ENCODE peak calls at places on chromosomes 16 and 17, in seven cellular contexts. One of them, this sample, is unnamed.

GRCh38 chr17:76007131-76007849 is 6.6 kb downstream of the CDK3 start:
- DNase-seq in sciatic nerve: no peak
- DNase-seq in NCI-H2171: no peak
- DNase-seq in NCI-H69: no peak
- DNase-seq in head of caudate nucleus: no peak
- DNase-seq in HFF-Myc: no peak
- DNase-seq in NCI-H460: no peak
- DNase-seq in this sample: no peak

GRCh38 chr17:82228842-82229685 is at the start of gene SLC16A3:
- DNase-seq in sciatic nerve: no peak
- DNase-seq in NCI-H2171: no peak
- DNase-seq in NCI-H69: peak
- DNase-seq in head of caudate nucleus: no peak
- DNase-seq in HFF-Myc: no peak
- DNase-seq in NCI-H460: peak
- DNase-seq in this sample: peak

GRCh38 chr17:30600830-30601494 is 123.8 kb downstream of the GOSR1 start:
- DNase-seq in sciatic nerve: no peak
- DNase-seq in NCI-H2171: no peak
- DNase-seq in NCI-H69: peak
- DNase-seq in head of caudate nucleus: peak
- DNase-seq in HFF-Myc: no peak
- DNase-seq in NCI-H460: no peak
- DNase-seq in this sample: no peak

GRCh38 chr16:86428729-86429472 is 81.4 kb upstream of the FOXF1 start:
- DNase-seq in sciatic nerve: no peak
- DNase-seq in NCI-H2171: peak
- DNase-seq in NCI-H69: no peak
- DNase-seq in head of caudate nucleus: no peak
- DNase-seq in HFF-Myc: no peak
- DNase-seq in NCI-H460: no peak
- DNase-seq in this sample: no peak

GRCh38 chr16:56282455-56282854 is 91.2 kb downstream of the GNAO1 start:
- DNase-seq in sciatic nerve: no peak
- DNase-seq in NCI-H2171: no peak
- DNase-seq in NCI-H69: no peak
- DNase-seq in head of caudate nucleus: no peak
- DNase-seq in HFF-Myc: no peak
- DNase-seq in NCI-H460: no peak
- DNase-seq in this sample: no peak

GRCh38 chr17:30549864-30550511 is 72.8 kb downstream of the GOSR1 start:
- DNase-seq in sciatic nerve: no peak
- DNase-seq in NCI-H2171: no peak
- DNase-seq in NCI-H69: no peak
- DNase-seq in head of caudate nucleus: no peak
- DNase-seq in HFF-Myc: no peak
- DNase-seq in NCI-H460: no peak
- DNase-seq in this sample: no peak

GRCh38 chr16:58194790-58195189 is 3.1 kb downstream of the CSNK2A2 start:
- DNase-seq in sciatic nerve: no peak
- DNase-seq in NCI-H2171: no peak
- DNase-seq in NCI-H69: no peak
- DNase-seq in head of caudate nucleus: no peak
- DNase-seq in HFF-Myc: no peak
- DNase-seq in NCI-H460: no peak
- DNase-seq in this sample: no peak

GRCh38 chr17:7993972-7994589 is 8.3 kb upstream of the GUCY2D start:
- DNase-seq in sciatic nerve: peak
- DNase-seq in NCI-H2171: no peak
- DNase-seq in NCI-H69: no peak
- DNase-seq in head of caudate nucleus: no peak
- DNase-seq in HFF-Myc: no peak
- DNase-seq in NCI-H460: no peak
- DNase-seq in this sample: peak

GRCh38 chr16:66845791-66846221 is 1.6 kb downstream of the CA7 start:
- DNase-seq in sciatic nerve: peak
- DNase-seq in NCI-H2171: peak
- DNase-seq in NCI-H69: peak
- DNase-seq in head of caudate nucleus: peak
- DNase-seq in HFF-Myc: no peak
- DNase-seq in NCI-H460: no peak
- DNase-seq in this sample: no peak

GRCh38 chr16:30829130-30830071 is 42.4 kb upstream of the ZNF629 start:
- DNase-seq in sciatic nerve: no peak
- DNase-seq in NCI-H2171: no peak
- DNase-seq in NCI-H69: no peak
- DNase-seq in head of caudate nucleus: no peak
- DNase-seq in HFF-Myc: no peak
- DNase-seq in NCI-H460: no peak
- DNase-seq in this sample: no peak

GRCh38 chr16:26070595-26071170 is 378.9 kb downstream of the HS3ST4 start:
- DNase-seq in sciatic nerve: no peak
- DNase-seq in NCI-H2171: no peak
- DNase-seq in NCI-H69: no peak
- DNase-seq in head of caudate nucleus: no peak
- DNase-seq in HFF-Myc: no peak
- DNase-seq in NCI-H460: no peak
- DNase-seq in this sample: no peak

GRCh38 chr17:41186872-41187271 is 2.2 kb upstream of the KRTAP4-1 start:
- DNase-seq in sciatic nerve: no peak
- DNase-seq in NCI-H2171: no peak
- DNase-seq in NCI-H69: peak
- DNase-seq in head of caudate nucleus: no peak
- DNase-seq in HFF-Myc: no peak
- DNase-seq in NCI-H460: no peak
- DNase-seq in this sample: no peak

GRCh38 chr16:3098459-3099394 is at the start of gene ZSCAN10:
- DNase-seq in sciatic nerve: no peak
- DNase-seq in NCI-H2171: no peak
- DNase-seq in NCI-H69: no peak
- DNase-seq in head of caudate nucleus: no peak
- DNase-seq in HFF-Myc: no peak
- DNase-seq in NCI-H460: no peak
- DNase-seq in this sample: no peak

GRCh38 chr17:7016886-7017826 is 4.7 kb downstream of the RNASEK start:
- DNase-seq in sciatic nerve: no peak
- DNase-seq in NCI-H2171: no peak
- DNase-seq in NCI-H69: no peak
- DNase-seq in head of caudate nucleus: no peak
- DNase-seq in HFF-Myc: no peak
- DNase-seq in NCI-H460: no peak
- DNase-seq in this sample: no peak

GRCh38 chr17:5526821-5527598 is 40.6 kb downstream of the MIS12 start:
- DNase-seq in sciatic nerve: peak
- DNase-seq in NCI-H2171: peak
- DNase-seq in NCI-H69: peak
- DNase-seq in head of caudate nucleus: peak
- DNase-seq in HFF-Myc: peak
- DNase-seq in NCI-H460: no peak
- DNase-seq in this sample: peak

GRCh38 chr16:23324727-23325126 is 22.6 kb downstream of the SCNN1B start:
- DNase-seq in sciatic nerve: no peak
- DNase-seq in NCI-H2171: no peak
- DNase-seq in NCI-H69: peak
- DNase-seq in head of caudate nucleus: no peak
- DNase-seq in HFF-Myc: no peak
- DNase-seq in NCI-H460: no peak
- DNase-seq in this sample: peak

GRCh38 chr17:72858826-72859495 is 233.5 kb downstream of the SLC39A11 start:
- DNase-seq in sciatic nerve: no peak
- DNase-seq in NCI-H2171: no peak
- DNase-seq in NCI-H69: no peak
- DNase-seq in head of caudate nucleus: no peak
- DNase-seq in HFF-Myc: no peak
- DNase-seq in NCI-H460: no peak
- DNase-seq in this sample: no peak

GRCh38 chr16:80299416-80299815 is 241.4 kb upstream of the DYNLRB2 start:
- DNase-seq in sciatic nerve: no peak
- DNase-seq in NCI-H2171: no peak
- DNase-seq in NCI-H69: no peak
- DNase-seq in head of caudate nucleus: no peak
- DNase-seq in HFF-Myc: no peak
- DNase-seq in NCI-H460: no peak
- DNase-seq in this sample: no peak

This sample was measured in sigmoid colon.